ENCODE peak calls at places on chromosomes 11 and 22, in nine cellular contexts. I, U, B, R, Z, V, H, G and Y are unnamed samples.

GRCh38 chr22:50299724-50300619 is 7.5 kb downstream of the PLXNB2 start:
- DNase-seq in I (no peak), U (no peak), B (no peak), R (peak), Z (no peak), V (no peak), H (no peak), G (no peak), Y (no peak)

GRCh38 chr11:9310485-9310884 is 3.9 kb downstream of the TMEM41B start:
- DNase-seq in I (no peak), U (no peak), B (no peak), R (no peak), Z (no peak), V (no peak), H (no peak), G (no peak), Y (no peak)

GRCh38 chr11:1647901-1648721 is 18.5 kb downstream of the KRTAP5-5 start:
- DNase-seq in I (no peak), U (no peak), B (no peak), R (no peak), Z (no peak), V (no peak), H (no peak), G (no peak), Y (no peak)

GRCh38 chr11:55966391-55966790 is 3.4 kb downstream of the OR10AG1 start:
- DNase-seq in I (no peak), U (no peak), B (no peak), R (no peak), Z (no peak), V (no peak), H (no peak), G (no peak), Y (no peak)

GRCh38 chr11:47857485-47858168 is 9.5 kb upstream of the NUP160 start:
- DNase-seq in I (no peak), U (no peak), B (no peak), R (no peak), Z (no peak), V (no peak), H (no peak), G (no peak), Y (no peak)

GRCh38 chr11:132576706-132577105 is 955.6 kb downstream of the OPCML start:
- DNase-seq in I (no peak), U (peak), B (no peak), R (no peak), Z (no peak), V (no peak), H (no peak), G (no peak), Y (no peak)

GRCh38 chr22:40247976-40248375 is 70.3 kb downstream of the TNRC6B start:
- DNase-seq in I (no peak), U (no peak), B (no peak), R (no peak), Z (no peak), V (no peak), H (no peak), G (no peak), Y (no peak)

GRCh38 chr22:30314918-30315317 is 11.8 kb downstream of the TBC1D10A start:
- DNase-seq in I (no peak), U (peak), B (no peak), R (no peak), Z (no peak), V (no peak), H (peak), G (no peak), Y (no peak)

GRCh38 chr11:45580399-45580798 is 85.0 kb downstream of the CHST1 start:
- DNase-seq in I (no peak), U (peak), B (no peak), R (peak), Z (no peak), V (no peak), H (no peak), G (peak), Y (no peak)

GRCh38 chr11:75766449-75767227 is 1.9 kb upstream of the DGAT2 start:
- DNase-seq in I (no peak), U (no peak), B (no peak), R (no peak), Z (no peak), V (no peak), H (no peak), G (no peak), Y (no peak)

GRCh38 chr11:125904678-125905077 is 370 bp downstream of the DDX25 start:
- DNase-seq in I (no peak), U (no peak), B (no peak), R (no peak), Z (no peak), V (no peak), H (no peak), G (no peak), Y (no peak)

GRCh38 chr22:43829448-43829821 is 17.3 kb upstream of the EFCAB6 start:
- DNase-seq in I (no peak), U (peak), B (no peak), R (no peak), Z (no peak), V (no peak), H (no peak), G (no peak), Y (no peak)

GRCh38 chr11:34810107-34810562 is 106.0 kb downstream of the APIP start:
- DNase-seq in I (no peak), U (no peak), B (no peak), R (no peak), Z (no peak), V (no peak), H (no peak), G (no peak), Y (no peak)

GRCh38 chr11:13336246-13336873 is 58.8 kb downstream of the BMAL1 start:
- DNase-seq in I (no peak), U (peak), B (no peak), R (no peak), Z (no peak), V (no peak), H (no peak), G (no peak), Y (no peak)

GRCh38 chr11:92829671-92830070 is 139.8 kb upstream of the MTNR1B start:
- DNase-seq in I (no peak), U (no peak), B (no peak), R (no peak), Z (no peak), V (no peak), H (no peak), G (no peak), Y (no peak)

DNA sequence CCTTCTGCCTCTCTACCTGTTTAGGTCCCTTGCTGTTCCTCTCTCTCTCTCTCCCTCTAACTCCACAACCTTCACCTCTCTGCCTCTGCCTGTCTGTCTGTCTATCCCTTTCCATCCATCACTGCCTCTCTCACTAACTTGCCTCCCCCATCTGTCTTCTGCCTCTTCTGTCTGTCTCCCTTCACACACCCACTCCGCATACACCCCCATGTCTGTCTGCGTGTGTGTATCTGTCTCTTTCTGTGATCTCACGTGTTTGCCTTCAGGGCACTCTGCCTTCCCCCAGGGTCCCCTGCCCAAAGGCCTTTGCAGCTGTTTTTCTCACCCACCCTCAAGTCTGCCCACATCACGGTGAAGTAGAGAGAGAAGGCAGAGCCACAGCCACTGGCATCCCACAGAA is 7.9 kb downstream of the RTN4RL2 start:
- DNase-seq in I (no peak), U (no peak), B (no peak), R (no peak), Z (no peak), V (no peak), H (no peak), G (no peak), Y (no peak)
- TF ChIP-seq POLR2A in I (no peak), U (no peak), B (no peak), R (no peak), Z (no peak), V (no peak), H (no peak), G (no peak), Y (no peak)

DNA sequence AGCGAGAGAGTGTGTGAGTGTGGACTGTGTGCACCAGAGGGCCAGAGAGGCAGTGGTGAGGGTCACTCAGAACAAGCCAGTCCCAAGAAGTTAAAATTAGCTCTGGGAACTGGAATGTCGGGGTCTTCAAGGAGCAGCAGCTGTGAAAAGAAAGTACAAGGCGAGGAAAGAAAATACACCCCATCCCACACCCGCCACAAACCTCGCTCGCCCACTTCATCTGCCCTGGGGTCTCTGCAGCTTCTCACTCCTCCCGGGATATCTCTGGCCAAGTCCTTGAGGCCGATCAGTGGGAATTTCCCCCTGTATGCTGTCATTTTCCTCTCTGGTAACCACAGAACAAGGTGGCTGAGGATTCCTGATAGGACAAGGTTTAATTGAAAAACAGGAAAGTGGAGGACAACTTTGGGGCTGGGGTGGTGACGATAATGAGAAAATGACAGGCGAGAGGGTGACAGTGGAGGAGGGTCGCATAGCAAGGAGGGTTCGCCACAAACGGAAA is 36.3 kb upstream of the TIMP3 start:
- DNase-seq in I (no peak), U (no peak), B (no peak), R (no peak), Z (no peak), V (no peak), H (no peak), G (no peak), Y (no peak)
- H3K4me3 ChIP-seq in I (no peak), U (no peak), B (no peak), R (no peak), Z (no peak), V (no peak), H (no peak), G (no peak), Y (no peak)

GRCh38 chr11:107565219-107565937 is at the start of gene ALKBH8:
- DNase-seq in I (peak), U (peak), B (peak), R (peak), Z (peak), V (peak), H (peak), G (peak), Y (peak)
- TF ChIP-seq POLR2A in I (no peak), U (no peak), B (no peak), R (no peak), Z (no peak), V (no peak), H (peak), G (no peak), Y (peak)

DNA sequence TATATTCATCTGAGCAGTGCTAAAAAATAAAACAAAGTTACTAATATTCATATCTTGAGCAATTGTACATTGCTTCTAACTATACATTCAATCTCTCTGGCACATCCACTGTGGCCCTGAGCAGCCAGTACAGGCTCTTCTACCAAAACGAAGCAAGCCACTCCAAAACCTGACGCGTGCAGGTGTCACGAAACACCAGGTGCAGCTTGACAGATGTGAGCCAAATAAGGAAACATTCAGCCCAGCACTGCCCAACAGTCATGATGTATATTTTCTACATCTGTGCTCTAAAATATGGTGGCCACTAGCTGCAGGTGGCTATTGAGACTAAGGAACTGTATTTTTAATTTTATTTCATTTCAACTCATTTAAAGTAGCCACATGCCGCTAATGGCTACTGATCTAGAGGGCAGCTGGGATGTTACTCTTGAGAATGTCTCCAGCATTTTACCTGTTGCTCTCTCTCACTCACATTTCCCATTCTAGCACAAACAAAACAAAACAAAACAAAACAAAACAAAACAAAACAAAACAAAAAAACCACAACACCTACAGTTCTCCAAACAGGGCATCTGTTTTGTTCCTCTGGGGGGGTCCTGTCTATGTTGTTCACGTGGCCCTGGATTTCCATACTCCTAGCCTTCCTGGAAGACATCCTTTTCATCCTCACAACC is 77.7 kb downstream of the LARGE1 start:
- DNase-seq in I (no peak), U (no peak), B (no peak), R (no peak), Z (no peak), V (no peak), H (no peak), G (no peak), Y (no peak)
- H3K4me3 ChIP-seq in I (no peak), U (no peak), B (no peak), R (no peak), Z (no peak), V (peak), H (peak), G (no peak), Y (no peak)